ENCODE peak calls at places on chromosomes 2 and 18, in four cellular contexts. Y is H9; V is CD4-positive, alpha-beta T cell; A is OCI-LY7. Z is an unnamed sample.

GRCh38 chr2:190359896-190360376 is 16.5 kb downstream of the INPP1 start:
- DNase-seq in Y (no peak), V (no peak), A (no peak), Z (peak)

GRCh38 chr2:105875241-105875640 is 130.5 kb downstream of the NCK2 start:
- DNase-seq in Y (no peak), V (no peak), A (no peak), Z (no peak)

GRCh38 chr2:189337648-189338047 is 103.6 kb upstream of the WDR75 start:
- DNase-seq in Y (no peak), V (no peak), A (no peak), Z (no peak)

GRCh38 chr2:21428754-21429153 is 305.0 kb downstream of the TDRD15 start:
- DNase-seq in Y (no peak), V (no peak), A (no peak), Z (no peak)

GRCh38 chr18:24552218-24552617 is 91.8 kb downstream of the HRH4 start:
- DNase-seq in Y (no peak), V (no peak), A (no peak), Z (no peak)

GRCh38 chr2:26563686-26564085 is 77.5 kb downstream of the CIB4 start:
- DNase-seq in Y (no peak), V (no peak), A (no peak), Z (no peak)

GRCh38 chr2:99984781-99985525 is 157.4 kb downstream of the AFF3 start:
- DNase-seq in Y (no peak), V (no peak), A (no peak), Z (no peak)

GRCh38 chr2:105489168-105489878 is 90.5 kb upstream of the FHL2 start:
- DNase-seq in Y (no peak), V (no peak), A (no peak), Z (no peak)

GRCh38 chr2:223696719-223697118 is 94.6 kb upstream of the SCG2 start:
- DNase-seq in Y (no peak), V (no peak), A (no peak), Z (no peak)

GRCh38 chr2:120576509-120577474 is 158.9 kb upstream of the GLI2 start:
- DNase-seq in Y (no peak), V (no peak), A (no peak), Z (no peak)

GRCh38 chr2:231685349-231686191 is 22.8 kb upstream of the PTMA start:
- DNase-seq in Y (peak), V (no peak), A (peak), Z (peak)

GRCh38 chr2:107437265-107437664 is 389.4 kb upstream of the RGPD4 start:
- DNase-seq in Y (no peak), V (no peak), A (no peak), Z (no peak)

GRCh38 chr2:70690846-70691245 is 77.2 kb downstream of the ADD2 start:
- DNase-seq in Y (peak), V (no peak), A (no peak), Z (peak)

GRCh38 chr2:33298233-33298632 is 178.2 kb upstream of the RASGRP3 start:
- DNase-seq in Y (no peak), V (no peak), A (no peak), Z (no peak)

GRCh38 chr2:19187323-19188020 is 171.0 kb downstream of the OSR1 start:
- DNase-seq in Y (no peak), V (no peak), A (no peak), Z (no peak)

GRCh38 chr2:167869200-167869599 is 378.2 kb downstream of the STK39 start:
- DNase-seq in Y (no peak), V (no peak), A (no peak), Z (no peak)

GRCh38 chr18:75530548-75531211 is 103.2 kb upstream of the SMIM21 start:
- DNase-seq in Y (no peak), V (no peak), A (no peak), Z (no peak)

GRCh38 chr18:55083461-55083860 is 124.2 kb upstream of the CCDC68 start:
- DNase-seq in Y (no peak), V (no peak), A (no peak), Z (no peak)

DNA sequence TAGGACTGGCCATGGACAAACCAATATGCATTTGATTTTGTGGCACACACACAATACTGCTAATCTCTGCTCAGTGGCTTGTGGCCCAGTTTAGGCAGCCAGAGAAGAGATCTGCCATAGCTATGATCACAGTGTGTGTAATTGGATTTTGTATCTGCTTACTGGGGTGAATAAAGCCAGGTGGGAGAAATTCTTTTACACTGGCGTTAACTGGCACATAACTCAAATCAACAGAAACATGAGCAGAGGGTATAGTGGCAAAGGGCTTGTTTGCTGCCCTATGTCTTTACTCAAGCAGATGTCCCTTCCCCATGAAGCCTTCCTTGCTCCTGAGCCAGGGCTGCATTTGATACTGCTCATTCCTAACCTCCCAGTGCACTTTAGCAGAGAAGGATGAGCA is 28.5 kb downstream of the STON1 start:
- DNase-seq in Y (no peak), V (no peak), A (no peak), Z (no peak)
- H3K27ac ChIP-seq in Y (no peak), V (no peak), A (no peak), Z (no peak)

DNA sequence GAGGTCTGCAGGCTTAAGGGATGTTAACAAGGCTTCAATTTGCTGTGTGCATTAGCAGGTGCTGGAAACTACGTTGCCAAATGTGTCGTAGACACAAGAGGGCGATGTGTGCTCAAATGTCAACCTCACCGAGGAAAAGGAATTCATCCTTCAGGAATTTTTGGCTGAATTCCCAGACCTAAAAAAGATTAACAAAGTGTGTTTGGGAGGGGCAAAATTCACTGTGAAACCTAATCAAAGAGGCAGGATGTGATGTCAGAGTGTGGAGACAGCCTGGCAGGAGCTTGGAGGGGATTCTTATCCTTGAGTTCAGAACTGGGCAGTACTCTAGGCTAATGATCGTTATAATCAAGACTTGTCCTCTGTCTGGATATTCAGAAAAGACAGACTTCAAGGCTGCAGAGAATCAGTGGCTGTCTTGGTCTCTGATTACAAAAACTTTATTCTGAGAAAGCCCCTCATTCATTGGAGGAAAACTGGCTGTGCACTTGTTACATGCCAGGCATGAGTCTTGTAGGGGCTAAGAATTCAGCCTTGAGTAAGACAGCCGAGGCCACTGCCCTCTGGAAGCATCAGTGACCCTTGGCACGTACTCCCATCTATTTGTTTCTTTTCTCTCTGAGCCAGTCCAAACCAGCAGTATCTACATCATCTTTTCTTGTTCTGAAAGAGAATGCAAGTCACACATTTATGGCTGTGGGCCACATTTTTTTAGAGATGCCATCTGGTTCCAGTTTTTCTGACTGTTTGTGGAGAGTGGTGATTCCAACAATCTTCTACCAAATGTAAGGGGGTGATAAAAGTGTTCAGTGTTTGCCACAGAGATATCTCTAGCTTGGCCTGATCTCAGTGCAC is 18.7 kb upstream of the SCYGR1 start:
- DNase-seq in Y (peak), V (no peak), A (peak), Z (peak)
- H3K27ac ChIP-seq in Y (no peak), V (no peak), A (no peak), Z (no peak)

GRCh38 chr2:172208881-172209325 is 106.2 kb upstream of the DLX2 start:
- DNase-seq in Y (no peak), V (no peak), A (no peak), Z (no peak)
- H3K27ac ChIP-seq in Y (no peak), V (no peak), A (no peak), Z (no peak)

DNA sequence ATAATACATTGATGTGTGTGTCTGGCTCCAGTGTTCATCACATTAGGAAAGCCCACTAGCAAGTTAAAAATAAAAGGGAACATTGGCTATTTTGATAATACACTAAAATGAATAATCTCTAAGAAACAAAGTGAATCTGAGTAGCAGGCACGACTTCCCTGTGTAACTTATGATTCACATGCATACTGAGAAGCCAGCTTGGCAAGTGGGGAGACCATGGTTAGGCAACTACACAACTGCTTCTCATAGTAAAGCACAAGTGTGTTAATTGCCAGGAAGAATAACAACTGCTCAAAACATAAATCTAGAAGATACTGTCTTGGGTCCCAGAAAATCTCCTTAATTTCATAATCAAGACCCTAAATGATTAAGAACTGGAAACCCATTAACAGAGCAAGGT is 4.0 kb downstream of the MYO5B start:
- DNase-seq in Y (no peak), V (no peak), A (no peak), Z (no peak)
- H3K27ac ChIP-seq in Y (no peak), V (no peak), A (no peak), Z (no peak)

GRCh38 chr2:7449287-7449686 is 532.1 kb downstream of the RNF144A start:
- DNase-seq in Y (no peak), V (no peak), A (no peak), Z (no peak)

GRCh38 chr2:7448578-7449264 is 531.5 kb downstream of the RNF144A start:
- DNase-seq in Y (no peak), V (no peak), A (no peak), Z (no peak)

GRCh38 chr2:7450188-7451156 is 533.3 kb downstream of the RNF144A start:
- DNase-seq in Y (no peak), V (no peak), A (no peak), Z (no peak)

GRCh38 chr2:7454592-7454991 is 537.4 kb downstream of the RNF144A start:
- DNase-seq in Y (no peak), V (no peak), A (no peak), Z (no peak)

DNA sequence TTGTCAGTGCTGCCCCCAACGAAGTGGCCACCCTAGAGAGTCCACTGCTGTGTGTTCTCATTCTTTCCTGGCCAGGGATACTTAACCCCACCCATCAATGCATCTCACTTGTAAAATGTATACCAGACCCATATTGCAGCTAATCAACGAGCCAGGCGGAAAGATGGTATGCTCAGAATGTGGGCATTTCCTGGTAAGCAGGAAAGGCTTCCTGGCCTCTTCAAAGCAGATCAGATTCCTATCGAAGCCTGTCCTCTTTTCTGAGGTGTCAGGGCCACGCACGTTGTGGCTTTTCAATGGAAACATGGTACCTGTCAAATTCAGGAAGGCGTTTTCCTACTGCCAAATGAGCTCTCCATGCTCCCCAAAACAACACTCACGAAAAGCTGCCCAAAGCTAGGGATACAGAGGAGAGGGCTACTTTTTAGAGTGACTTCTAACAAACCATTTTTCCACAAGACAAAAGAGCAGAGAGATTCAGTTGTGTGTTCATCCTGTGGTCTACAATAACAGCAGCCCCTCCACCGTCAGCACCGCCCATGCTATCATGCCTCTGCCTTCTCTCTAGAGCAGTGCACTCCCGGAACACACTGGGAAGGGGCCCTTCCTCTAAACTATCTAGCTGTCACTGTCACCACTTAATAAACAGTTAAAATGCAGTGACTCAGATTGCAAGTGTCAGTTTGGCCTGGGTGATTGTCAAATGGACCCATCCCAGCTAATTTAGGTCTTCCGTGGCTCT is 535.1 kb downstream of the RNF144A start:
- DNase-seq in Y (no peak), V (no peak), A (no peak), Z (no peak)
- H3K27ac ChIP-seq in Y (no peak), V (peak), A (no peak), Z (no peak)

GRCh38 chr2:42053791-42054656 is 6.2 kb downstream of the PKDCC start:
- DNase-seq in Y (no peak), V (no peak), A (no peak), Z (no peak)
- H3K27ac ChIP-seq in Y (no peak), V (no peak), A (no peak), Z (peak)

DNA sequence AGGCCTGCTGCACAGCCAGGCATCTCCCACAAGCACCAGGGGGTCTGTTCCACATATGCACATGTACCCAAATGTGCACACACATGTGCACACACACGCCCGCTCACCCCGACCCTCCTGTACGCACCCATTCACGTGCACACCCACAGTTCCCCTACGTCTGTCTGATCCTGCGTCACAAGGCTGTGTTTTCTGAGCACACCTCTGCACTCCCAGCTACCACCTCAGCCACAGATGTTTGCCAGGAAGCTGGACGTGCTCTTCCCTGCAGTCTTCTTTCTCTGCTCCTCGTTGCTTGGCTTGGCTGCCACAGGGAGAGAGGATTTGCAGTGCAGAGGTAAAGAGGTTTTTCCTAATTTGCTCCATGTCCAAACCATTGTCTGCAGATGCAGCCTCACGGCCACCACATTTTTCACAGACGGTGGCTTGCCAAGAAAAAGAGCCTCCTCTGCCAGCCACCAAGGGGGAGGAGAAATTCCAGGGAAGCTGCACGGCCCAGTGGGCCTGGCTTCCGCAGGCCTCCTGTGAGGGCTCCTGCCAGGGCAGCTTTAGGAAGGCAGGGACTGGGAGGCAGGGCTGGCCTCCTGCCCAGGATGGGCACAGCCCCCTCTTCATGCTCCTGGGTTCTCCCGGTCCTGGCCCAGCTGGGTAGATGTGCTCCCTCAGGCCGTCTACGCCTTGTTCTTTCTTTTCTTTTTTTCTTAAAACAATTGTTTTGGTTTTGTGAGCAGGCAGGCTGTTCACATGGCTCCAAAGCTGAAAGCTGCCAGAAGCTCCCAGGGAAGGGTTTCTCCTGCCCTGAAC is 29.2 kb upstream of the HS6ST1 start:
- DNase-seq in Y (no peak), V (no peak), A (no peak), Z (peak)
- H3K27ac ChIP-seq in Y (no peak), V (no peak), A (no peak), Z (no peak)

GRCh38 chr18:77100751-77101355 is 31.7 kb downstream of the MBP start:
- DNase-seq in Y (no peak), V (no peak), A (no peak), Z (no peak)
- H3K27ac ChIP-seq in Y (no peak), V (peak), A (peak), Z (no peak)